ENCODE peak calls at places on chromosomes 4 and X, in nine cellular contexts. D is MCF 10A; L is amygdala; B is AG04449; M is keratinocyte; Y is GM12891; S is HEK293T; J is stimulated activated CD8-positive, alpha-beta memory T cell treated with anti-CD3 and anti-CD28 coated beads, Interleukin-4, amount 100 ng/mL, for 24 hours; Q is T-helper 9 cell. F is an unnamed sample.

GRCh38 chr4:106529348-106530033 is 160.9 kb upstream of the GIMD1 start:
- DNase-seq in D (peak), L (no peak), B (no peak), M (peak), Y (no peak), S (no peak), J (no peak), Q (no peak), F (no peak)

GRCh38 chr4:8271821-8272220 is 2.3 kb downstream of the HTRA3 start:
- DNase-seq in D (no peak), L (no peak), B (no peak), M (no peak), Y (no peak), S (no peak), J (no peak), Q (no peak), F (no peak)

GRCh38 chr4:183831026-183831446 is 74.1 kb upstream of the STOX2 start:
- DNase-seq in D (no peak), L (no peak), B (no peak), M (no peak), Y (no peak), S (no peak), J (no peak), Q (no peak), F (no peak)

GRCh38 chrX:21870494-21870893 is 14.7 kb downstream of the YY2 start:
- DNase-seq in D (no peak), L (no peak), B (no peak), M (no peak), Y (no peak), S (no peak), J (no peak), Q (no peak), F (no peak)

GRCh38 chrX:111511477-111511876 is at the start of gene SERTM2:
- DNase-seq in D (peak), L (no peak), B (no peak), M (no peak), Y (no peak), S (no peak), J (no peak), Q (no peak), F (no peak)

GRCh38 chr4:10299601-10300000 is 157.6 kb downstream of the ZNF518B start:
- DNase-seq in D (no peak), L (no peak), B (no peak), M (no peak), Y (no peak), S (no peak), J (no peak), Q (no peak), F (no peak)

GRCh38 chr4:148030486-148030885 is 298.6 kb downstream of the ARHGAP10 start:
- DNase-seq in D (peak), L (no peak), B (peak), M (no peak), Y (no peak), S (no peak), J (no peak), Q (no peak), F (no peak)

GRCh38 chrX:41923925-41924693 is 755 bp upstream of the CASK start:
- DNase-seq in D (peak), L (no peak), B (no peak), M (peak), Y (no peak), S (peak), J (no peak), Q (peak), F (no peak)

GRCh38 chr4:127155121-127155520 is 477.6 kb upstream of the INTU start:
- DNase-seq in D (no peak), L (no peak), B (no peak), M (no peak), Y (no peak), S (no peak), J (no peak), Q (no peak), F (no peak)

GRCh38 chrX:20329435-20329834 is 62.7 kb upstream of the RPS6KA3 start:
- DNase-seq in D (no peak), L (no peak), B (no peak), M (no peak), Y (no peak), S (no peak), J (no peak), Q (no peak), F (no peak)

GRCh38 chr4:112858751-112859150 is 190.7 kb upstream of the ANK2 start:
- DNase-seq in D (no peak), L (no peak), B (no peak), M (no peak), Y (no peak), S (no peak), J (no peak), Q (no peak), F (no peak)

GRCh38 chrX:68686684-68687045 is 39.2 kb downstream of the STARD8 start:
- DNase-seq in D (no peak), L (no peak), B (no peak), M (no peak), Y (no peak), S (no peak), J (no peak), Q (no peak), F (no peak)

GRCh38 chrX:69196666-69197065 is 31.4 kb upstream of the PJA1 start:
- DNase-seq in D (no peak), L (no peak), B (no peak), M (no peak), Y (no peak), S (no peak), J (no peak), Q (no peak), F (no peak)

GRCh38 chr4:137253949-137254348 is 278.3 kb downstream of the PCDH18 start:
- DNase-seq in D (no peak), L (no peak), B (peak), M (no peak), Y (no peak), S (no peak), J (no peak), Q (no peak), F (no peak)

GRCh38 chrX:18707442-18708049 is at the start of gene PPEF1:
- DNase-seq in D (no peak), L (no peak), B (no peak), M (no peak), Y (no peak), S (peak), J (no peak), Q (no peak), F (no peak)

GRCh38 chr4:22238742-22239141 is 277.1 kb downstream of the ADGRA3 start:
- DNase-seq in D (peak), L (no peak), B (no peak), M (no peak), Y (no peak), S (peak), J (no peak), Q (no peak), F (no peak)

GRCh38 chrX:131778269-131779218 is 234.7 kb downstream of the OR13H1 start:
- DNase-seq in D (peak), L (no peak), B (no peak), M (no peak), Y (no peak), S (peak), J (peak), Q (peak), F (no peak)

GRCh38 chr4:24477919-24478318 is 106.4 kb downstream of the DHX15 start:
- DNase-seq in D (peak), L (no peak), B (no peak), M (no peak), Y (no peak), S (no peak), J (no peak), Q (no peak), F (no peak)

GRCh38 chr4:35511851-35512250 is 732.5 kb downstream of the ARAP2 start:
- DNase-seq in D (peak), L (no peak), B (no peak), M (no peak), Y (no peak), S (no peak), J (no peak), Q (no peak), F (no peak)

GRCh38 chrX:123920065-123920785 is 41.3 kb upstream of the STAG2 start:
- DNase-seq in D (peak), L (no peak), B (peak), M (peak), Y (no peak), S (no peak), J (no peak), Q (no peak), F (no peak)

GRCh38 chr4:121129606-121130346 is 34.3 kb downstream of the TNIP3 start:
- DNase-seq in D (no peak), L (no peak), B (no peak), M (no peak), Y (no peak), S (no peak), J (no peak), Q (no peak), F (no peak)

GRCh38 chr4:4689694-4690440 is 148.0 kb upstream of the STX18 start:
- DNase-seq in D (no peak), L (no peak), B (no peak), M (no peak), Y (peak), S (no peak), J (no peak), Q (no peak), F (peak)

GRCh38 chr4:112966701-112967100 is 82.8 kb upstream of the ANK2 start:
- DNase-seq in D (no peak), L (no peak), B (no peak), M (no peak), Y (no peak), S (no peak), J (no peak), Q (no peak), F (no peak)

GRCh38 chr4:1470393-1470670 is 64.1 kb upstream of the NKX1-1 start:
- DNase-seq in D (no peak), L (no peak), B (no peak), M (no peak), Y (no peak), S (no peak), J (no peak), Q (no peak), F (no peak)

GRCh38 chr4:152501846-152502536 is 33.9 kb downstream of the FBXW7 start:
- DNase-seq in D (no peak), L (no peak), B (no peak), M (no peak), Y (no peak), S (no peak), J (no peak), Q (no peak), F (no peak)

GRCh38 chr4:66929748-66930147 is 615.6 kb downstream of the CENPC start:
- DNase-seq in D (no peak), L (no peak), B (no peak), M (no peak), Y (no peak), S (no peak), J (no peak), Q (no peak), F (no peak)

GRCh38 chr4:75696036-75696435 is 22.8 kb upstream of the G3BP2 start:
- DNase-seq in D (no peak), L (no peak), B (no peak), M (no peak), Y (no peak), S (no peak), J (no peak), Q (peak), F (no peak)

GRCh38 chr4:82886145-82886942 is 4.6 kb downstream of the SEC31A start:
- DNase-seq in D (peak), L (no peak), B (no peak), M (no peak), Y (no peak), S (no peak), J (no peak), Q (no peak), F (no peak)

GRCh38 chrX:134761788-134762187 is 103.5 kb upstream of the PLAC1 start:
- DNase-seq in D (peak), L (no peak), B (no peak), M (no peak), Y (no peak), S (no peak), J (no peak), Q (no peak), F (no peak)